ENCODE peak calls at places on chromosomes 3 and 15, in eight cellular contexts. H is tibial nerve, L is esophagus squamous epithelium, Z is breast epithelium, I is cardiac muscle cell, X is tibial artery, R is GM23338, V is right lobe of liver. G is an unnamed sample.

GRCh38 chr15:76999996-77000395 is 5.1 kb downstream of the PSTPIP1 start:
- DNase-seq in R (no peak), X (peak), H (no peak), V (peak), I (no peak), L (no peak), Z (no peak), G (no peak)

GRCh38 chr3:36944012-36944640 is 728 bp downstream of the TRANK1 start:
- DNase-seq in R (peak), V (peak), X (peak), I (peak), Z (peak), L (no peak), H (no peak), G (peak)

GRCh38 chr15:42675021-42675420 is 61.9 kb downstream of the CDAN1 start:
- DNase-seq in H (no peak), X (no peak), I (no peak), V (no peak), Z (no peak), L (no peak), R (no peak), G (no peak)

GRCh38 chr15:91271565-91272153 is 171.6 kb downstream of the SV2B start:
- DNase-seq in I (peak), R (peak), H (peak), L (no peak), X (no peak), V (no peak), Z (peak), G (no peak)

GRCh38 chr3:158742861-158743260 is 10.6 kb upstream of the RARRES1 start:
- DNase-seq in X (no peak), I (peak), Z (no peak), H (no peak), L (no peak), R (no peak), V (no peak), G (no peak)

GRCh38 chr3:126474498-126475410 is 937 bp downstream of the ZXDC start:
- DNase-seq in Z (peak), I (peak), V (peak), H (no peak), L (peak), R (peak), X (peak), G (peak)

GRCh38 chr15:59892995-59893394 is 111.1 kb upstream of the FOXB1 start:
- DNase-seq in L (no peak), X (no peak), R (peak), V (no peak), I (peak), Z (no peak), H (no peak), G (no peak)

GRCh38 chr3:6326760-6327159 is 534.2 kb upstream of the GRM7 start:
- DNase-seq in Z (no peak), X (no peak), I (no peak), V (no peak), R (no peak), L (no peak), H (no peak), G (no peak)

GRCh38 chr15:44598892-44599291 is 61.9 kb downstream of the EIF3J start:
- DNase-seq in I (peak), H (no peak), X (no peak), Z (no peak), L (no peak), V (no peak), R (no peak), G (no peak)

GRCh38 chr15:63107895-63108546 is 13.6 kb upstream of the LACTB start:
- DNase-seq in X (peak), I (peak), V (no peak), L (no peak), R (no peak), Z (peak), H (peak), G (no peak)

GRCh38 chr15:39792954-39793353 is 10.3 kb upstream of the FSIP1 start:
- DNase-seq in L (no peak), R (no peak), X (no peak), H (no peak), V (no peak), I (peak), Z (no peak), G (no peak)

GRCh38 chr3:41126475-41126874 is 72.8 kb upstream of the CTNNB1 start:
- DNase-seq in I (no peak), X (no peak), H (no peak), R (no peak), L (no peak), V (no peak), Z (no peak), G (no peak)

GRCh38 chr15:29789871-29790270 is 32.4 kb downstream of the TJP1 start:
- DNase-seq in V (no peak), I (no peak), R (no peak), X (no peak), Z (no peak), H (no peak), L (no peak), G (no peak)

GRCh38 chr3:71813704-71814103 is 28.8 kb upstream of the PROK2 start:
- DNase-seq in I (no peak), Z (no peak), L (no peak), X (no peak), V (no peak), R (no peak), H (no peak), G (no peak)

GRCh38 chr3:10547841-10548783 is 42.7 kb upstream of the ATP2B2 start:
- DNase-seq in Z (no peak), L (no peak), R (no peak), I (no peak), X (no peak), V (no peak), H (no peak), G (no peak)

GRCh38 chr3:197513953-197514785 is 41.6 kb downstream of the BDH1 start:
- DNase-seq in I (no peak), H (no peak), L (no peak), R (no peak), X (no peak), Z (no peak), V (peak), G (no peak)
- H3K27ac ChIP-seq in I (no peak), H (peak), L (peak), R (no peak), X (no peak), Z (no peak), V (no peak), G (no peak)

GRCh38 chr3:186046838-186047237 is 62.1 kb downstream of the ETV5 start:
- DNase-seq in V (no peak), Z (no peak), L (no peak), I (no peak), H (no peak), R (no peak), X (no peak), G (no peak)

GRCh38 chr3:186044973-186045372 is 63.9 kb downstream of the ETV5 start:
- DNase-seq in R (peak), H (no peak), V (no peak), Z (no peak), I (peak), X (no peak), L (no peak), G (no peak)

GRCh38 chr3:186044427-186044826 is 64.5 kb downstream of the ETV5 start:
- DNase-seq in V (no peak), L (no peak), H (no peak), I (no peak), X (no peak), Z (no peak), R (no peak), G (no peak)

GRCh38 chr3:186049001-186049400 is 59.9 kb downstream of the ETV5 start:
- DNase-seq in H (no peak), X (no peak), R (no peak), V (no peak), I (no peak), Z (no peak), L (no peak), G (no peak)

GRCh38 chr3:186048119-186048518 is 60.8 kb downstream of the ETV5 start:
- DNase-seq in X (no peak), R (no peak), V (no peak), H (no peak), Z (no peak), L (no peak), I (no peak), G (no peak)
- H3K27ac ChIP-seq in X (no peak), R (no peak), V (no peak), H (no peak), Z (no peak), L (no peak), I (no peak), G (no peak)

GRCh38 chr3:195800240-195800639 is 11.5 kb downstream of the MUC4 start:
- DNase-seq in X (no peak), V (no peak), H (no peak), Z (no peak), R (no peak), I (peak), L (no peak), G (no peak)

GRCh38 chr3:195803309-195803908 is 8.3 kb downstream of the MUC4 start:
- DNase-seq in V (no peak), H (no peak), L (no peak), X (peak), I (no peak), R (no peak), Z (no peak), G (no peak)

GRCh38 chr3:195801251-195802183 is 10.2 kb downstream of the MUC4 start:
- DNase-seq in X (peak), I (no peak), V (no peak), R (no peak), L (no peak), Z (no peak), H (no peak), G (no peak)

GRCh38 chr3:195802795-195803194 is 8.9 kb downstream of the MUC4 start:
- DNase-seq in V (no peak), H (no peak), X (no peak), L (no peak), I (no peak), Z (no peak), R (no peak), G (no peak)

DNA sequence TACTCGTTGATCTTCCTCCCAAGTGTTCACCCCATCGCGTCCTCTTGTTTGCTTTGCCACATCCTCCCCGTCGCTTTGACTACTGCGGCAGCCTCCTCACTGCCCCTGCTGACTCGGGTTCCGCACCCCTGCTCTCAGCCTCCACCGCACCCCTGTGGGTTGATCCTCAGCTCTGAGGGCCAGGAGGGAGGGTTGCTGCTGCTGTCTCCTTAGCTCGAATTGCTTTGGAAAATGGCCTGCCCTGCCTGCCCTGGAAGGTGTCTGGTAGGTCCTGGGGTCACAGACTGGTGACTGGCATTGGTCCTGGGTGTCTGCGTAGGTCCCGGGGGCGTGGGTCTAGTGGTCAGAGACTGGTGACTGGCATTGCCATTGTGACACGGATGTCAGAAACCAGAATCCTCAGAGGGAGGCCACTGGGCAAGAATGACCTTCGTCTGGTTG is 9.4 kb downstream of the MUC4 start:
- DNase-seq in L (no peak), H (no peak), X (peak), V (no peak), I (no peak), Z (no peak), R (no peak), G (no peak)
- H3K27ac ChIP-seq in L (peak), H (no peak), X (no peak), V (no peak), I (peak), Z (no peak), R (no peak), G (no peak)

GRCh38 chr3:30455840-30456239 is 150.6 kb upstream of the TGFBR2 start:
- DNase-seq in Z (peak), H (peak), X (peak), R (no peak), L (no peak), I (peak), V (no peak), G (no peak)

GRCh38 chr3:30458781-30459180 is 147.6 kb upstream of the TGFBR2 start:
- DNase-seq in L (no peak), I (no peak), Z (no peak), V (no peak), R (peak), H (no peak), X (no peak), G (no peak)

GRCh38 chr3:30456263-30456662 is 150.1 kb upstream of the TGFBR2 start:
- DNase-seq in Z (no peak), X (no peak), R (no peak), H (no peak), V (no peak), L (no peak), I (no peak), G (no peak)

GRCh38 chr3:30457081-30457480 is 149.3 kb upstream of the TGFBR2 start:
- DNase-seq in L (no peak), V (no peak), H (no peak), Z (no peak), I (peak), X (no peak), R (no peak), G (no peak)

GRCh38 chr3:30458376-30458775 is 148.0 kb upstream of the TGFBR2 start:
- DNase-seq in R (no peak), I (peak), X (no peak), H (no peak), Z (no peak), L (no peak), V (no peak), G (no peak)
- H3K27ac ChIP-seq in R (no peak), I (no peak), X (no peak), H (no peak), Z (peak), L (no peak), V (no peak), G (no peak)

GRCh38 chr3:149843502-149843901 is 30.5 kb downstream of the RNF13 start:
- DNase-seq in H (no peak), L (no peak), V (no peak), I (no peak), X (no peak), R (no peak), Z (no peak), G (no peak)
- H3K27ac ChIP-seq in H (no peak), L (no peak), V (peak), I (no peak), X (no peak), R (no peak), Z (no peak), G (no peak)

DNA sequence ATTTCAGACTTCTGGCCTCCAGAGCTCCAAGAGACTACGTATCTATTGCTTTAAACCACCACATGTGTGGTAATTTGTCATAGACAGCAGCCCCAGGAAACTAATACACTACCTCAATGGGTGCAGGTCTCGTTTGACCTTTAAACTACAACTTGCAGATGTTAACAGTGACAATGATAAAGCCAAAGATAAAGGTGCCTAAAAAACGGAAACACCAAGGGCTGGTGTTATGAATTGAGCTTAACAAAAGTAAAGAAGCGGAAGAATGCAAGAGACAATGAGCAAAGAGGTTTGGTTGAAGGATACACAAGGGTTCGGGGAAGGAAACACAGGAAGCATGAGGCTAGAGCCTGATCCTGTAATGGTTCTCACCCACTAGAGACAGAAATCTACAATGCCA is 50.8 kb downstream of the RFTN1 start:
- DNase-seq in I (no peak), V (no peak), R (no peak), H (no peak), L (no peak), Z (no peak), X (no peak), G (no peak)
- H3K27ac ChIP-seq in I (no peak), V (no peak), R (no peak), H (no peak), L (no peak), Z (no peak), X (no peak), G (no peak)

GRCh38 chr3:128151758-128152274 is 1.5 kb upstream of the EEFSEC start:
- DNase-seq in R (no peak), L (no peak), H (no peak), X (no peak), Z (no peak), I (no peak), V (no peak), G (no peak)
- H3K27ac ChIP-seq in R (no peak), L (no peak), H (no peak), X (no peak), Z (no peak), I (no peak), V (peak), G (no peak)

GRCh38 chr3:186339180-186339912 is 22.7 kb downstream of the DGKG start:
- DNase-seq in H (no peak), V (no peak), Z (no peak), R (no peak), L (no peak), I (no peak), X (no peak), G (no peak)

GRCh38 chr3:186342197-186342596 is 19.8 kb downstream of the DGKG start:
- DNase-seq in L (no peak), I (no peak), Z (no peak), X (no peak), R (no peak), V (no peak), H (no peak), G (no peak)

GRCh38 chr3:186340211-186340610 is 21.8 kb downstream of the DGKG start:
- DNase-seq in L (no peak), R (no peak), X (no peak), H (no peak), Z (no peak), I (no peak), V (no peak), G (no peak)
- H3K27ac ChIP-seq in L (no peak), R (no peak), X (no peak), H (no peak), Z (no peak), I (no peak), V (no peak), G (no peak)

GRCh38 chr3:45865568-45865955 is 20.8 kb upstream of the CCR9 start:
- DNase-seq in V (no peak), L (no peak), H (no peak), R (no peak), X (no peak), Z (no peak), I (no peak), G (no peak)

GRCh38 chr3:45868213-45868612 is 18.1 kb upstream of the CCR9 start:
- DNase-seq in L (no peak), X (no peak), I (no peak), H (no peak), V (no peak), R (no peak), Z (no peak), G (no peak)

GRCh38 chr3:45861043-45861846 is 19.3 kb upstream of the LZTFL1 start:
- DNase-seq in R (no peak), Z (no peak), X (no peak), I (no peak), V (no peak), H (no peak), L (no peak), G (no peak)

GRCh38 chr3:45860481-45860880 is 18.6 kb upstream of the LZTFL1 start:
- DNase-seq in V (no peak), H (no peak), Z (no peak), R (no peak), X (no peak), L (no peak), I (no peak), G (no peak)

DNA sequence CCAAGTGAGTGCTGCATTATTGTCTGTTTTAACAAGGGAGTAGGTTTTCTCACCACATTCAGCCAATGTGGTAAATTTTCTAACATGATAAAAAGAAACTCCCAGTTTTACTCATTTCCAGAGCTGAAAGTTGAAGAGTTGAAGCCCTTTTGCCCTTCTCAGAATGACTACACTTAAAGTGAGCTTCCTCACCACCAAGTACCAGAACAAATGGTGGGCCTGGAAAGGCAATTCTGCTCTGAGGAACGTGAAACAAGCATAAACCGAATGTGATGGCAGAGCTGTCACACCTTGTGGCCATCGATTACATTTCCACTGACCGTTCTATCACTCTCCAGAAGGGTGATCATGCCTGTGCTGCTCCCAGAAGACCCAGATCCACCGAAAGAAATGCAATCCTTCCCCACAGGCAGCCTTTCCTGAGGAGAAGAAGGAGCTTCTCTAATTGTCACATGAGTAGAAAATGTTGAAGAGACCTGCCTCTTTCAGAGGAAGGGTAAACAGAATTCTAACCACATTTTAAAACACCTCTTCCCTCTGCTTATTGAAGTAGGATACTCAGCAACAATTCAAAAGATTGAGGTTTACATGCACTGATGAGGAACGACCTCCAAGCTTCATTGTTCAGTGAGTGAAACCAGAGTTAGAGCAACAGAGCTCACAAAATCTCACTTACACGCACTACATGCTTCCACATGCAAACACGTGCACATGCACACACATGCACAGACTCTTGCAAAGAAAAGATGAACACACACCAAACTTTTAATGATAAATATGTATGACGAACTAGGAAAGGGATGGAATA is 21.4 kb upstream of the CCR9 start:
- DNase-seq in V (no peak), R (no peak), X (no peak), L (no peak), H (no peak), I (no peak), Z (no peak), G (no peak)
- H3K27ac ChIP-seq in V (no peak), R (no peak), X (no peak), L (no peak), H (peak), I (no peak), Z (no peak), G (no peak)